ENCODE peak calls at places on chromosomes 4 and X, in four cellular contexts. Q is mucosa of descending colon, T is psoas muscle, U is sigmoid colon. J is an unnamed sample.

GRCh38 chr4:55931833-55932232 is 16.9 kb upstream of the CEP135 start:
- DNase-seq in U (no peak), T (no peak), Q (no peak), J (no peak)

GRCh38 chrX:151239748-151240147 is 63.4 kb downstream of the GPR50 start:
- DNase-seq in T (no peak), Q (no peak), U (no peak), J (no peak)

GRCh38 chr4:17325098-17325497 is 186.8 kb downstream of the QDPR start:
- DNase-seq in Q (no peak), T (no peak), U (no peak), J (no peak)

GRCh38 chr4:86730310-86730709 is 118.9 kb downstream of the SLC10A6 start:
- DNase-seq in Q (no peak), U (no peak), T (no peak), J (no peak)

GRCh38 chrX:446243-446642 is 59.5 kb upstream of the PPP2R3B start:
- DNase-seq in U (peak; percentile 30), T (peak; percentile 12), Q (no peak), J (no peak)

GRCh38 chr4:19748470-19748869 is 503.2 kb upstream of the SLIT2 start:
- DNase-seq in T (no peak), Q (peak; percentile 36), U (peak; percentile 84), J (no peak)

GRCh38 chrX:115940348-115940747 is 230.2 kb upstream of the AGTR2 start:
- DNase-seq in T (no peak), U (no peak), Q (no peak), J (no peak)

GRCh38 chr4:54661156-54661555 is 3.4 kb downstream of the KIT start:
- DNase-seq in T (no peak), Q (no peak), U (no peak), J (no peak)

GRCh38 chr4:167550021-167550420 is 315.7 kb upstream of the SPOCK3 start:
- DNase-seq in U (no peak), Q (no peak), T (no peak), J (no peak)

GRCh38 chr4:90837241-90837640 is 710.0 kb downstream of the CCSER1 start:
- DNase-seq in Q (no peak), T (no peak), U (no peak), J (no peak)

GRCh38 chr4:90833698-90834097 is 706.5 kb downstream of the CCSER1 start:
- DNase-seq in U (no peak), Q (no peak), T (no peak), J (no peak)
- TF ChIP-seq CTCF in U (no peak), Q (no peak), T (no peak), J (no peak)

GRCh38 chrX:137896123-137896522 is 330.2 kb downstream of the ZIC3 start:
- DNase-seq in Q (no peak), T (no peak), U (no peak), J (no peak)

DNA sequence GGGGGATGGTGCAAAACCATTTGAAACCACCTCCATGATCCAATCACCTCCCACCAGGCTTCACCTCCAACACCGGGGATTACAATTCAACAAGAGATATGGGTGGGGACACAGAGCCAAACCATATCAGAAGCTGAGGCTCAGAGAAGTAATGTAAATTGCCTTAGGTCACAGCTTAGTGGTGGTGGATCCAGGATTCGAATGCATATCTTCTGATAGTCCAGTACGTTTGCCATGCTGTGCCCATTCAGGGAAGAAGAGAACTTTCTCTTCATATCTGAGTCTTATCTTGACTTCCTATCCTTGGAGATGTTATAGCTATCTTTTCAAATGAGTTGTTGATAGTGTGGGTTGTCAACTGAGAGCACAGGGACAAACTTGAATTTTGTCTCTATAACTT is 325.5 kb downstream of the ZIC3 start:
- DNase-seq in U (no peak), T (no peak), Q (no peak), J (no peak)
- H3K4me1 ChIP-seq in U (no peaks in the 10 kb centered on the region), T (no peaks in the 10 kb centered on the region), Q (no peaks in the 10 kb centered on the region), J (no peaks in the 10 kb centered on the region)

DNA sequence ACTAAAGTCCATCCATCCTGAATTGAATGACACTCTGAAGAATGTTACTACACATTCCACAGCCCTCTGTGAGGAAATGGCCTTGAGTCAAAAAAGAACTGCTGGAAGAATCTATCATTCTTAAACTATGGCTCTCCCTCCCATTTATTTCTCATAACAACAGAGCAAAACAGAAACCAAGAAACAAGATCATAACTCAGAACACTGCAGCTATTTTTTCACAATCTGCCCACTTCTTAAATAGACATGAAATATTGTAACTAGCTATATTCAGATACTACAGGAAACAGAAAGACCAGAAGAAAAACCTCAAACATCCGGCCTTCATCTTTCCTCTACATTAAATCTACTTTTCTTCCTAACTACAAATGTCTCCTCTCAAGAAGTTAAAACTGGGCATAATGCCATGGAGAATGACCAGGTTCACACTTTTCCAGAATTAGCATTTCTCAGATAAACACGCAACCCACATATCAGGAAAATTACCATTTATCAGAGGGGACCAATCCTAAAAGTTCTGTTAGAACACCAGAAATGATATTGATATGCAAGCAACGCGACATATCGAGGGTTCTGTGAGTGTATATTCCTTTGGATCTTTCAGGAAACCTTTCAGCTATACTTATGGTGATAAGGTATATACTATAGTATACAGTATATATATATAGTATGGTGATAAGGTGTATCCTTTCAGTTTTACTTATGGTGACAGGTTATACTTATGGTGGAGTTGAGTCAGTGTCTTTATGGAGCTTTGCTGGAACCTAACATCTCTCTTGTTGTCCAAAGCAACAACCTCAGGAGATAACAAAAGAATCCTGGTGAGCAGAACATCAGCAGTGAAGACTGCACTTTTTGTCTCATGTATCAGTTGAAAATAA is 60.4 kb upstream of the IRF2 start:
- DNase-seq in T (no peak), Q (no peak), U (no peak), J (no peak)
- H3K36me3 ChIP-seq in T (no peaks in the 10 kb centered on the region), Q (peaks cover 8% of the 10 kb centered on the region), U (no peaks in the 10 kb centered on the region), J (no peaks in the 10 kb centered on the region)

GRCh38 chr4:173223743-173224142 is 55.1 kb downstream of the GALNT7 start:
- DNase-seq in Q (no peak), T (no peak), U (no peak), J (no peak)
- TF ChIP-seq CTCF in Q (no peak), T (no peak), U (no peak), J (no peak)

DNA sequence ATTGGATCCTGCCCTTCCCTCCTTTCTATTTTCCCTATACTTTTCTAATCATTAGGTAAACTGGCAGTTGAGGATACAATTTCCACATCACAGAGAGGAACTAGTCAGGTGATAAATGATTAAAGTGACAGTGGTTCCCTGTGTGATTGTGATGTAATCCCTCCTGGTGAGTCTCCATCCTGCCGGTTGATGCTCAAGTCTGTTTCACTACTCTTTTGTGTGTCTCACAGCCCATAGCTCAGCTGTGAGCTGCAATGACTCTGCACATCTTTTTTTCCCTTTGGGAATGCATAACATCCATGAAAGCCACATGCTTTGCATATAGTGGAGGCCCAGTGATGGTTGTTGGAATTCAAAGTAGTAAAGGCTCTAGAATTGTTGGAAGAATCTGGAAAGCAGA is 60.4 kb downstream of the CCNI start:
- DNase-seq in U (no peak), Q (no peak), T (no peak), J (no peak)
- H3K4me1 ChIP-seq in U (no peaks in the 10 kb centered on the region), Q (peaks cover 4% of the 10 kb centered on the region), T (no peaks in the 10 kb centered on the region), J (no peaks in the 10 kb centered on the region)

GRCh38 chr4:122313001-122313400 is 65.8 kb upstream of the ADAD1 start:
- DNase-seq in T (no peak), Q (no peak), U (no peak), J (no peak)
- H3K36me3 ChIP-seq in T (no peaks in the 10 kb centered on the region), Q (peaks cover 11% of the 10 kb centered on the region), U (peaks cover 8% of the 10 kb centered on the region), J (no peaks in the 10 kb centered on the region)

GRCh38 chrX:130393451-130394074 is 8.1 kb upstream of the GPR119 start:
- DNase-seq in T (no peak), U (no peak), Q (peak; percentile 18), J (peak; percentile 33)
- TF ChIP-seq CTCF in T (peak; percentile 62), U (no peak), Q (no peak), J (peak; percentile 70)

DNA sequence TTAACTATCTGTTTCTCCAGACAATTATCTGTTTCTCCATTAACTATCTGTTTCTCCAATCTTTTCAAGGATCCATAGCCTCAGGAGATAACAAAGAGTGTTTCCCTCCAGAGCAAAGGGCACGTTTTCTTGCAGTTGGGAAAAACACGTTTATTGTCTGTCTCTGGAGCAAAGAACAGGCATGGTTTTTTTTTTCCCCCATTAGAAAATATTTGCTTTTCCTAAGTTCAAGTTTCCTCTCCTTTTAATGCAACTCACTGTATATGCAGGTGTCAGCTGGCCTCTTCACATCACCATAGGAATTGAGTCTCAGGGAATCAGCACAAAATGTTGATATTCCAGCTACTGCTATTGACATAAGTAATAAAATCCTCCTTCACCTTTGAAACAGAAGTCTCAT is 984.4 kb downstream of the RAB28 start:
- DNase-seq in Q (peak; percentile 37), T (no peak), U (no peak), J (peak; percentile 48)
- H3K4me1 ChIP-seq in Q (peaks cover 11% of the 10 kb centered on the region), T (no peaks in the 10 kb centered on the region), U (no peaks in the 10 kb centered on the region), J (peaks cover 15% of the 10 kb centered on the region)

DNA sequence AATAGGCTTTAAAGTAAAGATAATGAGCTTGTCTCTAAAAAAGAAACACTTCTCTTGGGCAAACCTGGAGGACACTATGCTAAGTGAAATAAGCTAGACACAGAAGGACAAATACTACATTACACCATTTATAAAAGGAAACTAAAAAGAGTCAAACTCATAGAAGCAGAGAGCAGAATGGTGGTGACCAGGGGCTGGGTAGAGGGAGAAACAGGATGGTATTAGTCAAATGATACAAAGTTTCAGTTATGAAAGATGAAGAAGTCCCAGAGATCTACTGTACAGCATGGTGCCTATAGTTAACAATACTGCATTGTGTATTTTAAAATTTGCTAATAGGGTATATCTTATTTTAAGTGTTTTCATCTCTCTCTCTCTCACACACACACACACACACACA is 28.5 kb downstream of the ACSL4 start:
- DNase-seq in Q (no peak), U (no peak), T (no peak), J (no peak)
- H3K36me3 ChIP-seq in Q (no peaks in the 10 kb centered on the region), U (no peaks in the 10 kb centered on the region), T (no peaks in the 10 kb centered on the region), J (no peaks in the 10 kb centered on the region)

DNA sequence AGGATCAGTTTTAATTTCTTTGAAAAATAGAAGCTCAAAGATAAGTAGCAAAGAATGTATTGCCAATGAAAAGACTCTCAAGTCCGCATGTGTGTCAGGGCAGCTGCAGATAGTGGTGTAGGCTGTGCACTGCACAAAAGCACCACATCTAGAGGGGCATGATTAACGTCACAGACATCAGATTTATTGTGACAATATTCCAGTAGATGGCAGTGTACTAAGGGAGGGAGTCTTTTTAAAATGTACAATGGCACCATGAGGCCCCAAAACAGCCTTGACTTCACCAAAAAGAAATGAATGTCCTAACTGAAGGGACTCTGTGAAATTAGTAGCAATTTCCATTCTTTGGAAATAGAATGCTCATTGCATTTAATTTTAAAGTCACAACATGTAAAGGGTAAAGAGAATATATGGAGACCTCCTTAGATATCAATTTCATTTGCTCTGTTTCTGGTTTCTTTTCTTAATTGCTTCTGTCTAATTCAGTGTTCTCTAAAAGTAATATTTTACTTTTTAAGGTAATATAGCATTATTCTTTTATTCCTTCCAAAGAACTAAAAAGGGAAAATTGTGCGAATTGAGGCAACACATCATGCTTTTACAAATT is 98.4 kb downstream of the ZNF827 start:
- DNase-seq in U (no peak), T (no peak), Q (peak; percentile 7), J (peak; percentile 30)
- TF ChIP-seq CTCF in U (peak; percentile 26), T (peak; percentile 61), Q (no peak), J (peak; percentile 45)

J was measured in Caco-2.